ENCODE peak calls at places on chromosomes 6 and 20, in ten cellular contexts. U is CD4-positive, alpha-beta memory T cell; I is CD8-positive, alpha-beta T cell; C is aorta; S is spleen; L is lower lobe of right lung; W is sigmoid colon; D is prostate gland; Z is SJSA1; K is right lobe of liver. O is an unnamed sample. For H3K4me1, the result is how much of the 10 kb centered on the place peaks cover.

GRCh38 chr6:22218410-22218809 is 78.4 kb downstream of the PRL start:
- DNase-seq in I (no peak), Z (no peak), W (no peak), K (no peak), C (no peak), L (no peak), U (no peak), S (no peak), D (no peak), O (no peak)

GRCh38 chr6:125477141-125477540 is 175.4 kb upstream of the HDDC2 start:
- DNase-seq in C (no peak), L (no peak), S (no peak), I (no peak), U (no peak), D (no peak), K (no peak), Z (no peak), W (no peak), O (no peak)

GRCh38 chr6:17932362-17932852 is 55.0 kb downstream of the KIF13A start:
- DNase-seq in D (no peak), L (peak), C (peak), U (no peak), W (peak), Z (peak), K (no peak), S (no peak), I (no peak), O (no peak)

GRCh38 chr20:45157977-45158376 is 16.7 kb upstream of the PI3 start:
- DNase-seq in S (no peak), Z (no peak), W (no peak), K (no peak), U (no peak), C (no peak), L (no peak), I (no peak), D (peak), O (no peak)

GRCh38 chr6:32151131-32151884 is 431 bp downstream of the PRRT1 start:
- DNase-seq in I (no peak), Z (no peak), U (no peak), D (no peak), L (no peak), S (no peak), K (no peak), W (no peak), C (peak), O (no peak)

GRCh38 chr6:33958208-33958862 is 154.5 kb upstream of the MLN start:
- DNase-seq in I (no peak), K (no peak), D (no peak), W (no peak), L (no peak), C (no peak), S (peak), Z (no peak), U (no peak), O (no peak)

GRCh38 chr6:32254761-32255211 is 30.9 kb upstream of the NOTCH4 start:
- DNase-seq in K (no peak), D (no peak), S (no peak), L (no peak), I (no peak), W (no peak), C (no peak), U (no peak), Z (no peak), O (no peak)

GRCh38 chr20:5000263-5001173 is 792 bp downstream of the SLC23A2 start:
- DNase-seq in W (peak), I (no peak), C (peak), U (peak), K (peak), L (peak), S (peak), D (peak), Z (no peak), O (no peak)

GRCh38 chr6:74068945-74069570 is 373.1 kb downstream of the CD109 start:
- DNase-seq in C (no peak), L (no peak), U (no peak), W (no peak), D (no peak), S (no peak), K (no peak), Z (no peak), I (no peak), O (no peak)

GRCh38 chr6:159977242-159978214 is 8.6 kb downstream of the IGF2R start:
- DNase-seq in L (no peak), D (no peak), U (no peak), S (no peak), C (no peak), W (peak), K (no peak), Z (no peak), I (no peak), O (no peak)

GRCh38 chr6:82976179-82976578 is 89.5 kb downstream of the UBE3D start:
- DNase-seq in L (no peak), C (no peak), U (no peak), I (no peak), S (no peak), K (no peak), W (no peak), D (no peak), Z (no peak), O (no peak)

GRCh38 chr6:52532457-52532856 is 44.4 kb downstream of the TRAM2 start:
- DNase-seq in U (no peak), I (no peak), D (no peak), Z (no peak), C (no peak), K (no peak), S (no peak), L (no peak), W (no peak), O (no peak)

DNA sequence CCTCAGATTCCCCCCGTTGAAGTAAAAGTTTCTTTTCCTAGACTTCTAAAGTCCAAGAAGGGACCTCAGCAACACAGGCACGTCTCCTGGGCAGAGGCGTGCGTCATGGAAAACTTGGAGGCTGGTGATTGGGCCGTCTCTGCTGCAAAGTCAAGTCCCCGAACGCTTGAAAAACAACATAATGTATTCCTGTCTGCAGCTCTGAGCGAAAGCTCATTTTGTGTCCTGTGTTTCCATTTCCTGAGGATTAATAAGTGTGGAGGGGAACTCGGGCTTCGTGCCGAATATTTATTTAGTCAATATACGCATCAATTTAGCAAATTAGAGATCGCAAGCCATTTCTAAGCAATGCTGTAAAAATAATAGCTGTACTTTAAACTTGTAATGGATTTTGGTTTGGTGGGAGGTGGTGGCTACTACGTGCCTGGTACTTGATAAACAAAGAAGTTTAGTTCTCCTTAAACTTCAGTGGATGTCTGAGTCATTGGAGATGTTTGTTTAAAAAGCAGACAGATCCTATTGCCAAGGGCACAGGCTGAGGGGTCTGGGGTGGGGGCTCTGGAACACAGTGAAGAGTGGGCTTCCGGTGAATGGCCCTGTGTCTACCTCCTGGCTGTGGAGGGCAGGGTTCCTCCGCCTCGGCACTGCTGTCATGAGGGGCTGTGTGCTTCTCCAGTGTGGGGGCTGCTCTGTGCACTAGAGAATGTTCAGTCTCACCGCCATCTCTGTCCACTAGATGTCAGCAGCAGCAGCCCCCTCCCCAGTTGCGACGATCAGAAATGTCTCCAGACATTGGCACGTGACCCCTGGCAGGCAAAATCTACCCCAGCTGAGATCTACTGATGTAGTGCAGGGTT is 21.8 kb downstream of the PCK1 start:
- DNase-seq in I (no peak), D (no peak), Z (peak), C (peak), L (no peak), K (no peak), S (peak), U (no peak), W (peak), O (no peak)
- H3K4me1 ChIP-seq in I (under half), D (under half), Z (under half), C (under half), L (under half), K (under half), S (under half), U (under half), W (under half), O (under half)

GRCh38 chr6:112253842-112254816 is at the start of gene LAMA4:
- DNase-seq in W (peak), K (peak), Z (peak), L (peak), S (peak), I (no peak), C (peak), D (no peak), U (no peak), O (no peak)

GRCh38 chr6:112253505-112253841 is 894 bp downstream of the LAMA4 start:
- DNase-seq in W (no peak), S (no peak), L (no peak), D (no peak), I (no peak), Z (no peak), K (no peak), U (no peak), C (no peak), O (no peak)

GRCh38 chr6:112251170-112251945 is 3.0 kb downstream of the LAMA4 start:
- DNase-seq in K (no peak), L (no peak), S (no peak), W (peak), U (no peak), C (peak), D (no peak), Z (no peak), I (no peak), O (no peak)

GRCh38 chr6:112252571-112253504 is 1.5 kb downstream of the LAMA4 start:
- DNase-seq in W (no peak), L (no peak), Z (no peak), C (no peak), I (no peak), U (no peak), S (no peak), D (no peak), K (no peak), O (no peak)

DNA sequence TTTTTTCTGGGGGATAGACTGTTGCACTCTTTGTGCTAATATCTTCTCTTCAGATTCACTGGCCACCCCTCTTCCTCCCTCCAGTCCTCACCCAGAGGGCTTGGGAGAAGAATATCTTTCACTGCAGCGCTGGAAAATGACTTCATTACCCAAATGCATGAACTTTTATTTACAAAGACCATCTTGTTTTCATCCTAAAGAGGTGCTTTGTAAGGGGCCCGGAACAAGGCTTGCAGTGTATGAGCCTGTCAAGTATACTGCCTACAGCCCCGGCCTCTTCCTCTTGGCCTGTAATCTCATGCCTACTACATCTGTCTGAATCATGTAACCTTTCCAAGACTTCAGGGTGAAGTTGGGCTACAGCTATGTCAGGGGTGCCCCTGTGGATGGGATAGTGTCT is 554 bp upstream of the LAMA4 start:
- DNase-seq in L (no peak), C (no peak), K (no peak), U (no peak), W (no peak), S (no peak), Z (no peak), I (no peak), D (no peak), O (no peak)
- H3K27ac ChIP-seq in L (peak), C (no peak), K (peak), U (no peak), W (peak), S (no peak), Z (no peak), I (no peak), D (peak), O (no peak)

DNA sequence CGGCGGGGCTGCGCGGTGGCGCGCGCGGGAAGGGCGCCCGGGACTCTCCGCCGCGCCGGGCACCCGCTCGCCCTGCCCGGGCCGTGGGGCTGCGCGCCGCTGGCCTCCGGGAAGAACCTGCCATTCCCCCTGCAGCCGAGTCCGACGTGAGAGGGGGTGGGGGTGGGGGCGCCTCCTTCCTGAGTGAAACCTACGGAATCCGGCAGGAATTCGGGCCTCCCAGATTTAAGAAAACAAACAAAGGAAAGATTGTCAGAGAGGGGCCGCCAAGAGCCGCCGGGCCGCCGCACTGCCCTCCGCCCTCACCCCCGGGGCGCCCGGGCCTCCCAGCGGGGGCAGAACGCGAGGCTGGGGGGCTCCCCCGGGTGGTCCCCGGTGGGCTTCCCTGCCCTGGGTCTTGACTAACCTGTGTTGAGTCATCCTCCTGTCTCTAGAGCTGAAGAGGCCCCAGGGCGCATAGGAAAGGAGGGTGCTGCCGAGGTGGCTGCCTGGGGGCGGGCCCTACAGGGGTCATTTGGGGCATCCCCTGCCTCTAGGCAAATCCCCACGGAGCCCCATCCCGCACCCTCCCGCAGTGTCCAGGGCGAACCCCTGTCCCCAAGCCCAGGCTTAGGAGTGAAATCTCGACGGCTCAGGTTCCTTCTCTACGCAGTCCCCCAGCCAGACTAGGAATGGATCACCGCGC is 42.2 kb upstream of the FOXP4 start:
- DNase-seq in I (no peak), L (no peak), W (no peak), D (no peak), K (no peak), C (peak), S (no peak), Z (peak), U (no peak), O (no peak)
- H3K4me3 ChIP-seq in I (no peak), L (peak), W (peak), D (peak), K (no peak), C (peak), S (peak), Z (peak), U (no peak), O (peak)

GRCh38 chr6:106744781-106745180 is 115.4 kb downstream of the QRSL1 start:
- DNase-seq in C (no peak), S (no peak), I (no peak), W (no peak), L (no peak), D (no peak), Z (no peak), U (no peak), K (no peak), O (no peak)

GRCh38 chr6:106739387-106739786 is 110.0 kb downstream of the QRSL1 start:
- DNase-seq in I (no peak), S (peak), W (peak), D (peak), U (no peak), Z (no peak), C (peak), L (peak), K (peak), O (no peak)

GRCh38 chr6:106735828-106736227 is 106.5 kb downstream of the QRSL1 start:
- DNase-seq in Z (no peak), U (no peak), D (no peak), L (no peak), I (no peak), W (no peak), K (no peak), C (no peak), S (no peak), O (no peak)

GRCh38 chr6:106736502-106736901 is 107.1 kb downstream of the QRSL1 start:
- DNase-seq in C (no peak), Z (no peak), D (no peak), L (no peak), K (no peak), I (no peak), S (no peak), W (no peak), U (no peak), O (no peak)

DNA sequence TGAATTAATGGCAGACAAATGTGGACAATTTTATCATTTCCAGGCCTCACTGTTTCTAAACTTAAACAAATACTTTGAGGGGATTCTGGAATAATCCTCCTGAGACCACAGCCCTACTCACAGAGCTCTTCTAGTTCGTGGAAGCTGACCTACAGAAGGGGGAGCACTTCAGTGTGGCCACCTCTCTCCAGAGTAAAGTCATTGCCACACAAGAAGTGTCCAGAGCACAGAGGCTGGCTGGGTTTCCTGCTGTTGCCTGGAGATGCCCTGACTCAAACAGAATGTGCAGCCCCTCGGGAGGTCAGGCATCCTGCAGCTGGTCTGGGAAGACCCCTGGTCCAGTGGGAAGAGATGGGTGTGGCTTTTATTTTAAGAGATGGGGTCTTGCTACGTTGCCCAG is 110.9 kb downstream of the QRSL1 start:
- DNase-seq in W (no peak), U (no peak), S (no peak), I (no peak), C (no peak), D (no peak), K (no peak), Z (no peak), L (no peak), O (no peak)
- H3K4me1 ChIP-seq in W (under half), U (under half), S (under half), I (under half), C (under half), D (under half), K (under half), Z (under half), L (under half), O (under half)

GRCh38 chr6:3433005-3433404 is 23.8 kb downstream of the SLC22A23 start:
- DNase-seq in K (no peak), C (no peak), I (no peak), D (peak), U (no peak), L (no peak), Z (no peak), W (peak), S (no peak), O (no peak)
- H3K27ac ChIP-seq in K (no peak), C (no peak), I (no peak), D (peak), U (no peak), L (no peak), Z (no peak), W (no peak), S (no peak), O (no peak)

GRCh38 chr6:146544783-146545182 is 1.1 kb downstream of the RAB32 start:
- DNase-seq in L (no peak), Z (peak), W (peak), C (no peak), U (no peak), D (no peak), K (no peak), S (no peak), I (no peak), O (no peak)

GRCh38 chr6:146545608-146546007 is 2.0 kb downstream of the RAB32 start:
- DNase-seq in I (no peak), L (no peak), S (no peak), Z (peak), D (no peak), K (no peak), U (no peak), C (no peak), W (no peak), O (no peak)

GRCh38 chr6:146543940-146544661 is 468 bp downstream of the RAB32 start:
- DNase-seq in I (no peak), D (peak), L (peak), W (peak), K (peak), S (no peak), Z (peak), U (no peak), C (no peak), O (no peak)

GRCh38 chr6:146542881-146543210 is 787 bp upstream of the RAB32 start:
- DNase-seq in I (no peak), L (no peak), C (no peak), Z (no peak), W (no peak), U (no peak), K (no peak), D (no peak), S (no peak), O (no peak)

DNA sequence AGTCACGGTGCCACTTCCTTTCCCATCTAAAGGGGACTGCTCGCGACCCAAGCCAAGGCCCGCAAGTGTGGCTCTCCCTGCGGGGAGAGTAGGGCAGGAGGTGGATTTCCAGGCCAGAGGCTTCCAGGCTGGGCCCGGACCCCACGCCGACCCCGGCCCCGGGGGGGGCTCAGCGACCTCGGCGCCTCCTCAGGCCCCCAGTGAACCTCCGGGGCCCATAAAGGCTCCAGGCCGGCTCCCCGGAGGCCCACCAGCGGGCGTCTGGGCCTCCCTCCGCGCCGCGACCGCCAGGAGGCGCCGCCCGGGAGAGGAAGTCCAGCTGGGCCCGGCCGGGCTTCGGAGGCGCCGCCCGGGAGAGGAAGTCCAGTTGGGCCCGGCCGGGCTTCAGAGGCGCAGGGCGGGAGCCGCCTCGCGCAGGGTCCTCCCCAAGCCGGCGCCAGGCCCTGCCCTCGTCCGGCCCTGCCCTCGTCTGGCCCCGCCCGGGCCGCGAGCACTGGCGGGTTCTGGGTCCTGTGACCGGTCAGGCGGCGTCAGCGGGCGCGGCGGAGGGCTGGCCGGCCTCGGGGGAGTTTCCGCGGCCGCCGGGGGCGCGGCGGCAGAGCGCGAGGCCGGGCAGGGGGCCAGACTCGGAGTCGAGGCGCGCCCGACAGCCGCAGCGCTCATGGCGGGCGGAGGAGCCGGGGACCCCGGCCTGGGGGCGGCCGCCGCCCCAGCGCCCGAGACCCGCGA is at the start of gene RAB32:
- DNase-seq in I (no peak), W (peak), C (peak), D (peak), K (peak), S (peak), Z (peak), U (no peak), L (peak), O (no peak)
- H3K4me3 ChIP-seq in I (no peak), W (peak), C (peak), D (peak), K (peak), S (peak), Z (peak), U (no peak), L (peak), O (peak)

DNA sequence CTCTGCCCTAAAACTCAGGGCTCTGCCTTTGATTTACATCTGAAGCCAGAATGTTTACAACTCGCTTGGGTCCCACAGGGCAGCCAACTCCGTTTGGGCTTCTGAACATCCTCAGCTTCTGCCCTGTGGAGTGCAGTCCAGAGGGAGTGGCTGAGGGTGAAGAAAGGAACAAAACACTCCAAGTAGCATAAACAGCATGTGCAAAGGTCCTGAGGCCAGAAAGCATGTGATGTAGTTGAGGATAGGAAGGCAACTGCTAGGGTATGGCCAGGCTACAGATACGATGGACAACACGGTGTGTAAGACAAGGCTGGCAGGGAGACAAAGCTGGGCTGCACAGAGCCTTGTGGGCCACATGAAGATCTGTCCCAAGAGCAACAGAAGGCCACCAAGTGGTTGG is 12.5 kb downstream of the JAG1 start:
- DNase-seq in U (no peak), K (no peak), D (no peak), Z (no peak), C (no peak), W (peak), S (no peak), I (no peak), L (no peak), O (no peak)
- H3K4me1 ChIP-seq in U (under half), K (under half), D (under half), Z (under half), C (under half), W (under half), S (under half), I (under half), L (half or more), O (under half)